ENCODE peak calls at places on chromosome 10, in four cellular contexts. One of them, this sample, is unnamed.

GRCh38 chr10:131923059-131923756 is 22.4 kb downstream of the PPP2R2D start:
- DNase-seq in endodermal cell: peak
- DNase-seq in AG08395: no peak
- DNase-seq in neuronal stem cell: no peak
- DNase-seq in this sample: no peak

GRCh38 chr10:35412900-35413491 is 76.7 kb downstream of the CCNY start:
- DNase-seq in endodermal cell: no peak
- DNase-seq in AG08395: peak
- DNase-seq in neuronal stem cell: no peak
- DNase-seq in this sample: peak

GRCh38 chr10:28382520-28383269 is 79.8 kb upstream of the MPP7 start:
- DNase-seq in endodermal cell: peak
- DNase-seq in neuronal stem cell: no peak
- DNase-seq in AG08395: peak
- DNase-seq in this sample: no peak

GRCh38 chr10:25556457-25556856 is 377.6 kb upstream of the MYO3A start:
- DNase-seq in AG08395: no peak
- DNase-seq in neuronal stem cell: no peak
- DNase-seq in endodermal cell: no peak
- DNase-seq in this sample: no peak

GRCh38 chr10:3282341-3282740 is 109.8 kb upstream of the PITRM1 start:
- DNase-seq in AG08395: no peak
- DNase-seq in endodermal cell: no peak
- DNase-seq in neuronal stem cell: no peak
- DNase-seq in this sample: no peak

GRCh38 chr10:27724287-27724686 is 21.3 kb downstream of the MKX start:
- DNase-seq in endodermal cell: peak
- DNase-seq in AG08395: no peak
- DNase-seq in neuronal stem cell: no peak
- DNase-seq in this sample: no peak

GRCh38 chr10:98646998-98647917 is 200.5 kb upstream of the HPS1 start:
- DNase-seq in neuronal stem cell: peak
- DNase-seq in AG08395: no peak
- DNase-seq in endodermal cell: peak
- DNase-seq in this sample: no peak

GRCh38 chr10:60911715-60912114 is 32.3 kb downstream of the RHOBTB1 start:
- DNase-seq in endodermal cell: no peak
- DNase-seq in neuronal stem cell: no peak
- DNase-seq in AG08395: no peak
- DNase-seq in this sample: no peak

GRCh38 chr10:132457328-132458070 is 60.5 kb downstream of the PWWP2B start:
- DNase-seq in endodermal cell: peak
- DNase-seq in AG08395: no peak
- DNase-seq in neuronal stem cell: no peak
- DNase-seq in this sample: no peak

GRCh38 chr10:77746313-77746712 is 108.7 kb upstream of the KCNMA1 start:
- DNase-seq in endodermal cell: no peak
- DNase-seq in neuronal stem cell: no peak
- DNase-seq in AG08395: peak
- DNase-seq in this sample: peak

GRCh38 chr10:7606977-7607404 is 59.8 kb downstream of the ITIH5 start:
- DNase-seq in AG08395: peak
- DNase-seq in neuronal stem cell: no peak
- DNase-seq in endodermal cell: no peak
- DNase-seq in this sample: no peak